ENCODE peak calls at places on chromosome 17, in six cellular contexts. U is transverse colon, B is gastrocnemius medialis, K is HCT116, F is breast epithelium, C is tibial nerve. W is an unnamed sample.

GRCh38 chr17:2347805-2348685 is 10.7 kb downstream of the SGSM2 start:
- DNase-seq in U (peak; percentile 54), B (peak; percentile 91), F (peak; percentile 83), K (no peak), C (no peak), W (no peak)

GRCh38 chr17:72749119-72749572 is 343.3 kb downstream of the SLC39A11 start:
- DNase-seq in C (no peak), U (peak; percentile 66), K (no peak), B (no peak), F (no peak), W (no peak)

GRCh38 chr17:73749906-73750305 is 105.7 kb upstream of the SDK2 start:
- DNase-seq in K (no peak), B (no peak), F (no peak), C (no peak), U (no peak), W (no peak)

GRCh38 chr17:16662936-16663335 is 9.3 kb upstream of the ZNF624 start:
- DNase-seq in K (no peak), F (no peak), U (no peak), B (no peak), C (no peak), W (no peak)

GRCh38 chr17:74466111-74466784 is at the start of gene CD300A:
- DNase-seq in K (no peak), B (peak; percentile 38), F (no peak), C (no peak), U (no peak), W (no peak)

GRCh38 chr17:61196799-61197198 is 202.8 kb upstream of the TBX2 start:
- DNase-seq in F (no peak), U (no peak), K (no peak), C (no peak), B (no peak), W (no peak)

GRCh38 chr17:4221163-4221562 is 42.6 kb downstream of the ANKFY1 start:
- DNase-seq in B (no peak), K (no peak), F (no peak), U (no peak), C (no peak), W (no peak)

GRCh38 chr17:27807567-27808470 is 7.5 kb upstream of the NOS2 start:
- DNase-seq in K (no peak), U (peak; percentile 74), C (no peak), B (no peak), F (no peak), W (no peak)

GRCh38 chr17:31200287-31200686 is 96.8 kb downstream of the OMG start:
- DNase-seq in B (no peak), F (no peak), U (no peak), K (no peak), C (no peak), W (no peak)

GRCh38 chr17:81869221-81870154 is 1.6 kb downstream of the ARHGDIA start:
- DNase-seq in U (peak; percentile 42), F (no peak), B (no peak), C (no peak), K (no peak), W (peak; percentile 72)

GRCh38 chr17:81502471-81503017 is 10.1 kb downstream of the ACTG1 start:
- DNase-seq in B (no peak), U (no peak), C (no peak), F (no peak), K (no peak), W (no peak)

GRCh38 chr17:35743911-35744328 is 9.1 kb downstream of the GAS2L2 start:
- DNase-seq in B (no peak), F (no peak), U (no peak), C (no peak), K (no peak), W (no peak)

GRCh38 chr17:75096082-75096625 is 8.4 kb downstream of the SLC16A5 start:
- DNase-seq in K (peak; percentile 95), C (no peak), B (peak; percentile 79), F (peak; percentile 83), U (peak; percentile 88), W (peak; percentile 90)

GRCh38 chr17:2061441-2061797 is 6.5 kb downstream of the HIC1 start:
- DNase-seq in C (no peak), U (no peak), K (no peak), B (no peak), F (no peak), W (no peak)

GRCh38 chr17:80892900-80893603 is 98.6 kb upstream of the CHMP6 start:
- DNase-seq in B (peak; percentile 91), U (no peak), C (no peak), F (no peak), K (peak; percentile 53), W (no peak)

GRCh38 chr17:78329263-78330059 is 30.4 kb downstream of the SOCS3 start:
- DNase-seq in F (no peak), K (peak; percentile 76), B (no peak), C (no peak), U (no peak), W (peak; percentile 95)

GRCh38 chr17:40075216-40076100 is 12.7 kb downstream of the THRA start:
- DNase-seq in C (peak; percentile 91), K (no peak), U (peak; percentile 86), B (peak; percentile 91), F (peak; percentile 84), W (peak; percentile 73)

GRCh38 chr17:19534562-19535149 is 1.0 kb downstream of the SLC47A1 start:
- DNase-seq in C (no peak), B (no peak), F (no peak), K (no peak), U (no peak), W (no peak)

GRCh38 chr17:59505610-59506276 is 59.7 kb upstream of the DHX40 start:
- DNase-seq in B (no peak), U (no peak), F (no peak), C (no peak), K (no peak), W (no peak)

GRCh38 chr17:60128171-60128859 is 21.5 kb upstream of the CA4 start:
- DNase-seq in C (no peak), F (no peak), K (no peak), B (no peak), U (no peak), W (no peak)

GRCh38 chr17:82257473-82257872 is 16.0 kb downstream of the CSNK1D start:
- DNase-seq in B (peak; percentile 73), U (no peak), K (no peak), F (no peak), C (no peak), W (peak; percentile 74)

GRCh38 chr17:64178011-64178825 is 48.3 kb upstream of the ERN1 start:
- DNase-seq in C (no peak), F (no peak), B (peak; percentile 65), U (no peak), K (no peak), W (no peak)

GRCh38 chr17:57810740-57811632 is 38.9 kb downstream of the MRPS23 start:
- DNase-seq in C (peak; percentile 24), K (no peak), U (peak; percentile 11), B (no peak), F (peak; percentile 23), W (peak; percentile 57)

GRCh38 chr17:65005858-65006257 is 50.7 kb downstream of the GNA13 start:
- DNase-seq in C (no peak), U (no peak), K (no peak), B (no peak), F (no peak), W (no peak)

GRCh38 chr17:82065193-82065637 is 389 bp downstream of the DUS1L start:
- DNase-seq in B (no peak), K (no peak), F (no peak), C (no peak), U (no peak), W (no peak)

GRCh38 chr17:14737984-14738651 is 437.2 kb downstream of the HS3ST3B1 start:
- DNase-seq in F (peak; percentile 85), B (peak; percentile 83), K (no peak), U (peak; percentile 49), C (peak; percentile 52), W (peak; percentile 94)

GRCh38 chr17:49822829-49823228 is 25.0 kb downstream of the TAC4 start:
- DNase-seq in C (peak; percentile 48), K (no peak), U (peak; percentile 37), B (peak; percentile 61), F (no peak), W (no peak)

GRCh38 chr17:49821916-49822315 is 26.0 kb downstream of the TAC4 start:
- DNase-seq in B (no peak), F (no peak), K (no peak), C (no peak), U (no peak), W (no peak)

GRCh38 chr17:49821466-49821865 is 26.4 kb downstream of the TAC4 start:
- DNase-seq in K (no peak), F (no peak), U (no peak), C (no peak), B (no peak), W (no peak)

GRCh38 chr17:49825645-49826044 is 22.2 kb downstream of the TAC4 start:
- DNase-seq in U (no peak), B (no peak), C (no peak), K (no peak), F (no peak), W (no peak)

GRCh38 chr17:49823614-49824013 is 24.3 kb downstream of the TAC4 start:
- DNase-seq in B (no peak), K (no peak), C (no peak), F (no peak), U (no peak), W (no peak)
- H3K36me3 ChIP-seq in B (peaks cover 78% of the 10 kb centered on the region), K (peaks cover 54% of the 10 kb centered on the region), C (peaks cover 12% of the 10 kb centered on the region), F (no peaks in the 10 kb centered on the region), U (peaks cover 50% of the 10 kb centered on the region), W (peaks cover 95% of the 10 kb centered on the region)

GRCh38 chr17:66952681-66953638 is 11.5 kb upstream of the CACNG4 start:
- DNase-seq in F (no peak), K (no peak), C (no peak), U (no peak), B (no peak), W (no peak)
- H3K27ac ChIP-seq in F (peak overlapping the region; percentile 94), K (peak overlapping the region; percentile 88), C (no peak overlapping the region), U (peak overlapping the region; percentile 31), B (peak overlapping the region; percentile 63), W (peak overlapping the region; percentile 83)

DNA sequence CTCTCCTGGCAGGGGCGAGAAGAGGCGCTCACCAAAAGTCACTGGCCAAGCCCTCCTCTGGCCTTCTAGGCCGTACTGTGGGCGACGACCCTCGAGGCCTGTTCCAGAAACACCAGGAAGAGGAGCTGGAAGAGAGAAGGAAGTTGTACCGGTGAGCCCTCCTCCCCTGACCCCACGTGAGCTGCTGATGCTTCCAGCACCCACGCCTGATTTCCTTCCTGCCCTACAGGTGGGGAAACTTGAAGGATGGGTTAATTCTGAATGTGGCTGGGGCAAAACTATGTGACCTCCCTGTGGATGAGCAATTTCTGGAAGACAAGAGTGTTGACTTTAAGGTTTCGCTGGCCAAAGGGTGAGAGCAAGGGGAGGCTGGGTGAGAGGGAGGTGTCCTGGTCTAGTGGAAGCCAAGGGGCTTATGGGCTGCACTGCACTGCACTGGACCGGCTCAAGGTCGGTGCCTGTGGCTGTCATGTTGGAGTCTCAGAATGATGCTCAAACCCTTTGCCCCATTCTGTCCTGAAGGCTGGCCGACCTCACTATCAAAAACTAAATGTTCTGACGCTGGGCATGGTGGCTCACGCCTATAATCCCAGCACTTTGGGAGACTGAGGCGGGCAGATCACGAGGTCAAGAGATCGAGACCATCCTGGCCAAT is 6.2 kb downstream of the C17orf100 start:
- DNase-seq in C (no peak), B (no peak), F (no peak), K (no peak), U (no peak), W (no peak)
- H3K4me1 ChIP-seq in C (peaks cover 20% of the 10 kb centered on the region), B (peaks cover 8% of the 10 kb centered on the region), F (no peaks in the 10 kb centered on the region), K (no peaks in the 10 kb centered on the region), U (peaks cover 29% of the 10 kb centered on the region), W (peaks cover 3% of the 10 kb centered on the region)

DNA sequence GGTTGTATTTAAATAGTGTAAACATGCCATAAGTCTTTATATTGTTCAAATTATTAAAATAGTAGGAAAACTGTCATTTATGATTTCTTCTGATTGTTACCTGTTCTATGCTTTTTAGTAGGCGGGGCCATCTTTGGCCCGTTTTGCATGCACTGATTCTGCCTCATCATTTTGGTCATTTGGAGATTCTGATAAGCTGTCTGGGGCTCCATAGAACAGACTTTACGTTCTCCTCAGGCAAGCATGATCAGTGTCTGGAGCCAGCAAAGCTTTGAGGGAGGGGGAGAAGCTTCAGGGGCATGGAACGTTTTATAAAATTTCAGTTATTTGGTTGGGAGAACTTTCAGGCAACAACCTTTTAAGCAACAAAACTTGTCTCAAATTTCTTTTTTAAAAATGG is 8.8 kb downstream of the NDEL1 start:
- DNase-seq in B (no peak), U (no peak), C (no peak), F (no peak), K (no peak), W (no peak)
- H3K36me3 ChIP-seq in B (peaks cover 34% of the 10 kb centered on the region), U (peaks cover 52% of the 10 kb centered on the region), C (no peaks in the 10 kb centered on the region), F (peaks cover 7% of the 10 kb centered on the region), K (peaks cover 27% of the 10 kb centered on the region), W (peaks cover 84% of the 10 kb centered on the region)